ENCODE peak calls at places on chromosome 13, in eight cellular contexts. O, B, F, M, Y, P, J and W are unnamed samples.

GRCh38 chr13:112832811-112833210 is 136.2 kb upstream of the MCF2L start:
- DNase-seq in O (no peak), B (no peak), F (no peak), M (no peak), Y (no peak), P (no peak), J (no peak), W (no peak)

GRCh38 chr13:28678809-28679208 is 19.9 kb downstream of the POMP start:
- DNase-seq in O (no peak), B (no peak), F (peak; percentile 13), M (no peak), Y (no peak), P (no peak), J (no peak), W (no peak)

GRCh38 chr13:94886191-94886590 is 173.8 kb upstream of the SOX21 start:
- DNase-seq in O (peak; percentile 13), B (no peak), F (peak; percentile 37), M (no peak), Y (no peak), P (peak; percentile 22), J (peak; percentile 63), W (peak; percentile 47)

GRCh38 chr13:83883061-83883523 is 818 bp upstream of the SLITRK1 start:
- DNase-seq in O (no peak), B (no peak), F (no peak), M (no peak), Y (no peak), P (no peak), J (no peak), W (no peak)

GRCh38 chr13:112132142-112132541 is 65.2 kb downstream of the SOX1 start:
- DNase-seq in O (no peak), B (no peak), F (no peak), M (no peak), Y (no peak), P (no peak), J (no peak), W (no peak)

GRCh38 chr13:98416408-98416807 is 160.5 kb downstream of the STK24 start:
- DNase-seq in O (peak; percentile 69), B (no peak), F (no peak), M (no peak), Y (no peak), P (no peak), J (no peak), W (no peak)

GRCh38 chr13:49645451-49645850 is 17.1 kb downstream of the ARL11 start:
- DNase-seq in O (no peak), B (no peak), F (no peak), M (no peak), Y (no peak), P (no peak), J (no peak), W (no peak)

GRCh38 chr13:110714798-110715394 is 1.4 kb downstream of the ING1 start:
- DNase-seq in O (peak; percentile 67), B (no peak), F (peak; percentile 34), M (peak; percentile 68), Y (peak; percentile 66), P (peak; percentile 63), J (no peak), W (peak; percentile 43)

GRCh38 chr13:110125613-110126272 is 181.2 kb downstream of the COL4A1 start:
- DNase-seq in O (no peak), B (no peak), F (no peak), M (no peak), Y (no peak), P (no peak), J (no peak), W (no peak)

GRCh38 chr13:49319555-49320350 is 72.0 kb downstream of the CDADC1 start:
- DNase-seq in O (no peak), B (peak; percentile 54), F (no peak), M (no peak), Y (no peak), P (peak; percentile 52), J (peak; percentile 45), W (no peak)

GRCh38 chr13:104869501-104869900 is 1666.0 kb downstream of the EFNB2 start:
- DNase-seq in O (no peak), B (no peak), F (no peak), M (no peak), Y (no peak), P (peak; percentile 7), J (no peak), W (no peak)

GRCh38 chr13:112888238-112889111 is 80.5 kb upstream of the MCF2L start:
- DNase-seq in O (no peak), B (no peak), F (no peak), M (no peak), Y (peak; percentile 26), P (no peak), J (no peak), W (no peak)

GRCh38 chr13:49292742-49293498 is 45.2 kb downstream of the CDADC1 start:
- DNase-seq in O (peak; percentile 74), B (peak; percentile 77), F (peak; percentile 74), M (peak; percentile 65), Y (peak; percentile 65), P (peak; percentile 90), J (no peak), W (peak; percentile 67)

GRCh38 chr13:112248406-112248760 is 127.8 kb upstream of the SPACA7 start:
- DNase-seq in O (no peak), B (no peak), F (no peak), M (no peak), Y (no peak), P (no peak), J (no peak), W (no peak)

GRCh38 chr13:77312311-77312710 is 14.6 kb downstream of the MYCBP2 start:
- DNase-seq in O (no peak), B (no peak), F (no peak), M (no peak), Y (no peak), P (no peak), J (no peak), W (no peak)

GRCh38 chr13:110520431-110521295 is 40.9 kb downstream of the RAB20 start:
- DNase-seq in O (peak; percentile 44), B (peak; percentile 15), F (peak; percentile 86), M (peak; percentile 92), Y (peak; percentile 90), P (peak; percentile 93), J (peak; percentile 51), W (peak; percentile 75)

GRCh38 chr13:38210928-38211596 is 138.6 kb upstream of the UFM1 start:
- DNase-seq in O (no peak), B (no peak), F (no peak), M (no peak), Y (no peak), P (no peak), J (no peak), W (no peak)

GRCh38 chr13:106440846-106441245 is 94.6 kb downstream of the EFNB2 start:
- DNase-seq in O (no peak), B (no peak), F (no peak), M (no peak), Y (no peak), P (no peak), J (no peak), W (no peak)

GRCh38 chr13:64078480-64078936 is 2662.9 kb upstream of the PCDH20 start:
- DNase-seq in O (no peak), B (no peak), F (no peak), M (no peak), Y (no peak), P (no peak), J (no peak), W (peak; percentile 55)

GRCh38 chr13:103371271-103371670 is 305.1 kb upstream of the SLC10A2 start:
- DNase-seq in O (no peak), B (no peak), F (no peak), M (no peak), Y (no peak), P (no peak), J (no peak), W (no peak)
- H3K4me3 ChIP-seq in O (no peak overlapping the region), B (no peak overlapping the region), F (no peak overlapping the region), M (no peak overlapping the region), Y (no peak overlapping the region), P (no peak overlapping the region), J (no peak overlapping the region), W (no peak overlapping the region)

DNA sequence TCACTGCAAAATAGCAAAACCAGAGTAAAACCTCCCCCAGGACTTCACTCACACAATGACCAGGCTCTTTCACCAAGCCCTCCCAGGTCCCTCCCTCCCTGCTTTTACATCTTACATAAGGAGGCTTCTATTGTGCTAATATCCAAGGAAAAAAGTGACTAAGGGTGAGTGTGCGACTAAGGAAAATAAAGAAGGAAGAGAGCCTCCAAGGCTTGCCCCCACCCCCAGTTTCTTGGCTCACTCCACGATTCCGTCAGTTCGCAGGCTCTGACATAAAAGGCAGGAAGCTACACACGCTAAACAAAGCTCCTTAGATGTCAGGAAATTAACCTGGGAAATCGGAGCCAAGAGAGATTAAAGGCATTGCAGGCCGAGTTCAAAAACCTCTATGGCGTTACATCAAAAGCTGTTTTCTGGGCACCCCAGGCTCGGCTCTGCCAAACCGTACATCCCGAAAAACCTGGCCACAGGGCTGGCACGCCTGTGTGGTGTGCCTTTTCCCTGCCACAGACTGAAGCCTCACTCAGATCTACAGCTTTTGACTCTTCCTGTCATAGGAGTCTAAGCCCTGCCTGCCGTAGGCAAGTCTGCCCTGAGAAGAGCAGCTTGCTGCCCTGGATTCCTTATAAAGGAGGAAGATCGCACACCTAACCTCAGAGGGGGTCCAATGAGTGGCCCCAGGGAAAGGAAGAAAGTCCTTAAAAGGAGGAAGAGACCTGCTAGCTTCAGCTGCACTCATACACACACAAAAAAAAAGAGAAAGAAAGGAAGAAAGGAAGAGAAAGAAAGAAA is 67.0 kb upstream of the SERP2 start:
- DNase-seq in O (peak; percentile 67), B (peak; percentile 81), F (peak; percentile 100), M (peak; percentile 28), Y (peak; percentile 77), P (peak; percentile 97), J (peak; percentile 93), W (peak; percentile 96)
- H3K4me3 ChIP-seq in O (no peak overlapping the region), B (no peak overlapping the region), F (no peak overlapping the region), M (no peak overlapping the region), Y (no peak overlapping the region), P (no peak overlapping the region), J (no peak overlapping the region), W (no peak overlapping the region)

GRCh38 chr13:26052136-26052736 is 420 bp upstream of the SHISA2 start:
- DNase-seq in O (no peak), B (no peak), F (no peak), M (no peak), Y (no peak), P (no peak), J (no peak), W (no peak)
- H3K4me3 ChIP-seq in O (peak overlapping the region; percentile 54), B (peak overlapping the region; percentile 45), F (no peak overlapping the region), M (peak overlapping the region; percentile 49), Y (peak overlapping the region; percentile 58), P (peak overlapping the region; percentile 34), J (peak overlapping the region; percentile 9), W (peak overlapping the region; percentile 33)

DNA sequence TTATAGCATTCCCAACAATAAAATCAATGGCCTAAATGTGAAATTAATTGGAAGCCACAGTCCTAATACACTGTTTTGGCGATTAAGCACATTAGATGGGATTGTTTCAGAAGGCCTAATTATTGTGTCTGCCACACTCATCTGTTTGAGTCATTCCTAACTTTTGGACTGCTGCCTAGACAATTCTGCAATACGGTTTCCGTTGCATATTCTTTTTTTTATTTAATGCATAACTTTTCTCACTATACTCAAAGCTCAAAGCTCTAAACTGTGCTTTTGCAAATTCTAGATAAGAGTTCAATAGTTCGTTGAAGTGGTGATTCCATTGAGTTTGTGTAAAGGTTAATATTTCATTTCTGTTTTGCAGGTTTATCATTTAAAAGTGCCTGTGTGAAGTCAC is 53.1 kb downstream of the MBNL2 start:
- DNase-seq in O (peak; percentile 41), B (no peak), F (peak; percentile 93), M (no peak), Y (no peak), P (peak; percentile 90), J (peak; percentile 63), W (no peak)
- H3K4me3 ChIP-seq in O (no peak overlapping the region), B (no peak overlapping the region), F (no peak overlapping the region), M (no peak overlapping the region), Y (no peak overlapping the region), P (no peak overlapping the region), J (no peak overlapping the region), W (no peak overlapping the region)

GRCh38 chr13:47594833-47595232 is 406.2 kb downstream of the SUCLA2 start:
- DNase-seq in O (no peak), B (no peak), F (peak; percentile 38), M (no peak), Y (no peak), P (peak; percentile 11), J (no peak), W (peak; percentile 16)
- H3K4me3 ChIP-seq in O (no peak overlapping the region), B (no peak overlapping the region), F (no peak overlapping the region), M (no peak overlapping the region), Y (no peak overlapping the region), P (no peak overlapping the region), J (no peak overlapping the region), W (no peak overlapping the region)